ENCODE peak calls at places on chromosomes 4 and X, in five cellular contexts. M is lower leg skin, Y is left lung, W is A673, O is epithelial cell of esophagus. G is an unnamed sample.
A peak's percentile ranks its signal among the peaks of the same experiment; 100 is the strongest.

GRCh38 chr4:61195064-61195463 is 5.1 kb upstream of the ADGRL3 start:
- DNase-seq in Y (no peak), O (peak; percentile 30), M (no peak), W (no peak), G (no peak)

GRCh38 chrX:65574356-65574755 is 39.8 kb upstream of the LAS1L start:
- DNase-seq in O (no peak), Y (no peak), W (no peak), M (peak; percentile 23), G (no peak)

GRCh38 chr4:88003261-88003660 is 4.2 kb upstream of the PKD2 start:
- DNase-seq in Y (no peak), O (no peak), M (no peak), W (no peak), G (peak; percentile 48)

GRCh38 chrX:3712870-3713224 is 602 bp downstream of the PRKX start:
- DNase-seq in Y (no peak), M (no peak), O (no peak), W (no peak), G (no peak)

GRCh38 chrX:148271263-148271662 is 229.2 kb upstream of the AFF2 start:
- DNase-seq in M (no peak), O (no peak), W (no peak), Y (no peak), G (no peak)

GRCh38 chr4:85952518-85952917 is 407.3 kb downstream of the MAPK10 start:
- DNase-seq in Y (no peak), M (no peak), O (peak; percentile 48), W (no peak), G (peak; percentile 59)

GRCh38 chr4:121377065-121377464 is 3.8 kb downstream of the QRFPR start:
- DNase-seq in M (no peak), O (no peak), Y (no peak), W (peak; percentile 59), G (no peak)

GRCh38 chr4:6282247-6282646 is 12.6 kb downstream of the WFS1 start:
- DNase-seq in M (no peak), Y (peak; percentile 62), W (no peak), O (no peak), G (no peak)

GRCh38 chr4:34108456-34108855 is 2135.9 kb downstream of the ARAP2 start:
- DNase-seq in Y (no peak), O (no peak), M (no peak), W (no peak), G (no peak)

GRCh38 chrX:20515841-20516461 is 249.2 kb upstream of the RPS6KA3 start:
- DNase-seq in Y (no peak), M (no peak), W (peak; percentile 57), O (peak; percentile 86), G (peak; percentile 83)

GRCh38 chr4:44908565-44908964 is 182.2 kb upstream of the GNPDA2 start:
- DNase-seq in Y (no peak), M (no peak), W (no peak), O (no peak), G (no peak)

GRCh38 chr4:165288639-165289428 is 38.6 kb upstream of the MSMO1 start:
- DNase-seq in M (no peak), W (peak; percentile 8), Y (no peak), O (peak; percentile 65), G (peak; percentile 52)

GRCh38 chr4:159159611-159160010 is 56.7 kb downstream of the RAPGEF2 start:
- DNase-seq in M (no peak), Y (no peak), W (no peak), O (no peak), G (no peak)

GRCh38 chr4:100299019-100299418 is 108.8 kb upstream of the DDIT4L start:
- DNase-seq in M (no peak), Y (no peak), O (peak; percentile 63), W (peak; percentile 33), G (peak; percentile 89)

DNA sequence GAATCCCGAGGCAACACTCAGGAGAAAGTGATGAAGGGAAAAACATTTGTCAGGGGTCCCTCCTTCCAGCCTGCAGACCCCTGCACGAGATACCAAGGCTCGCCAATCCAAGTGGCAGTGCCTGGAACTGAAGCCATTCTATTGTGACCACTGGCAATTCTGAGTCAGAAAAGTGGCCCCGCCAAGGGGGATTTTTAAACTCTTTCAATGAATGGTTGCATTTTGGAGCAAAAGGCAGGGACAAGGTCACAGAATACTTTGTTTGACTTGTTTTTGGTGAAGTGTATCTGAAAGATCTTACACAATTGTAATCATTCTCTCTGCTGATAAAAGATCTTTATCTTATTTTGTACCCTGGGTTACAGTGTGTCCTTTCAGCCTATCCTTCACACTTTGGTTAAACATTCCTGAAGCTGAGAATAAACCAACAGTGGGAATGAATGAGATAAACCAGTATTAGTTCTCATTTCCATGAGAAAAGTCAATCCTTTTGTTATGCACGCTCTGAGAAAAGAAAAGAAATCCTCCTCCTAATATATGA is 115.9 kb upstream of the PDLIM3 start:
- DNase-seq in M (no peak), W (no peak), O (no peak), Y (no peak), G (no peak)
- TF ChIP-seq CTCF in M (no peak), W (no peak), O (no peak), Y (no peak), G (no peak)

GRCh38 chr4:107666134-107666533 is 53.9 kb downstream of the PAPSS1 start:
- DNase-seq in M (no peak), O (peak; percentile 12), Y (no peak), W (peak; percentile 54), G (peak; percentile 36)
- TF ChIP-seq CTCF in M (no peak), O (no peak), Y (no peak), W (peak; percentile 52), G (peak; percentile 72)

GRCh38 chr4:141432000-141432712 is 204.2 kb upstream of the IL15 start:
- DNase-seq in W (no peak), M (no peak), O (no peak), Y (no peak), G (no peak)

GRCh38 chr4:141430686-141431085 is 205.7 kb upstream of the IL15 start:
- DNase-seq in Y (no peak), M (no peak), W (no peak), O (no peak), G (no peak)

GRCh38 chr4:141427726-141428296 is 207.1 kb downstream of the ZNF330 start:
- DNase-seq in W (no peak), O (peak; percentile 11), Y (no peak), M (no peak), G (no peak)

GRCh38 chr4:141425124-141425523 is 204.4 kb downstream of the ZNF330 start:
- DNase-seq in O (peak; percentile 53), M (no peak), W (no peak), Y (no peak), G (peak; percentile 62)

GRCh38 chr4:141429933-141430332 is 206.4 kb upstream of the IL15 start:
- DNase-seq in Y (no peak), W (no peak), M (no peak), O (no peak), G (no peak)
- TF ChIP-seq CTCF in Y (no peak), W (no peak), M (no peak), O (no peak), G (no peak)

DNA sequence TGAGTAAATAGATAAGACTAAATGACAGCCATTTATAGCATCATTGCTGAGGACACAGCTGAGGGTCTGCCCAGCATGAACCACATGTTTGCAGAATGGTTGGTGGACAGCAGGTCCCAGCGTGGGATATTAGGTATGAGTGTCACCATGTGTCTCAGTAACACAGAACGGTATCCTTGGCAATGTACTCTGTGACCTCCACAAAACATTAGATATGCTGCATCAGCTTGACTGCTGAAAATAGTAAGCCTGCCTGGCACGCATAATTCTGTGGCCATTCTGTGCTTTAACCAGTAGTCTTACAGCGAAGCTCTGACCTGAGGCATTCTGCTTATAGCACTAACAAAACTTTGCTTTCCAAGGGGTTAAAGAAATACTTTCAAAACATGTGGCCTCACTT is 32.0 kb downstream of the LIMCH1 start:
- DNase-seq in Y (no peak), O (no peak), W (no peak), M (no peak), G (peak; percentile 4)
- TF ChIP-seq CTCF in Y (no peak), O (no peak), W (no peak), M (no peak), G (peak; percentile 22)

GRCh38 chrX:47199286-47199685 is 5.7 kb downstream of the UBA1 start:
- DNase-seq in O (no peak), Y (no peak), M (no peak), W (no peak), G (no peak)

GRCh38 chrX:47202316-47202715 is 8.7 kb downstream of the UBA1 start:
- DNase-seq in O (no peak), M (no peak), Y (no peak), W (no peak), G (no peak)

GRCh38 chrX:47201545-47201944 is 7.9 kb downstream of the UBA1 start:
- DNase-seq in Y (no peak), O (no peak), W (no peak), M (no peak), G (no peak)

GRCh38 chrX:47198687-47199080 is 5.1 kb downstream of the UBA1 start:
- DNase-seq in O (no peak), M (no peak), Y (no peak), W (no peak), G (no peak)

GRCh38 chrX:47200385-47201150 is 6.9 kb downstream of the UBA1 start:
- DNase-seq in M (no peak), O (peak; percentile 90), W (no peak), Y (no peak), G (peak; percentile 33)
- TF ChIP-seq CTCF in M (no peak), O (peak; percentile 55), W (no peak), Y (no peak), G (peak; percentile 24)

DNA sequence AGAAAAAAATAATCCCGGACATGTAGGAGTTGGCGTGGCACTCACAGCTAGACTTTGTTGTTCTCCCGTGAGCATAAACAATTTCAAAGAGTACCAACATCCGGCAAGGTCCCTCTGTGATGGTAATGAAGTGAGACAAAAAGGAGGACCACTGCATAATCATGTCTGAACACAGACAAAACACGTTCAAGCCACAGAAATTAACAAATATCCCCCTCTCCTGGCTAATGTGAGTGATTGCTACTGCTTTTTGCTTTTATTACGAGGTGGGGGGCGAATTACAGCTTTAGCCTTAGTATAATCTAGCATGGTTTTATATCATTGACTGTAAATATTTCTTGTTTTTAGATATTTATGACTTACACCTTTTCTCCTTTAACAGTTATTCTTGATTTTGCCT is 118.5 kb downstream of the PLS3 start:
- DNase-seq in M (no peak), Y (no peak), W (peak; percentile 67), O (peak; percentile 30), G (peak; percentile 12)
- TF ChIP-seq CTCF in M (no peak), Y (no peak), W (peak; percentile 59), O (peak; percentile 34), G (peak; percentile 61)

DNA sequence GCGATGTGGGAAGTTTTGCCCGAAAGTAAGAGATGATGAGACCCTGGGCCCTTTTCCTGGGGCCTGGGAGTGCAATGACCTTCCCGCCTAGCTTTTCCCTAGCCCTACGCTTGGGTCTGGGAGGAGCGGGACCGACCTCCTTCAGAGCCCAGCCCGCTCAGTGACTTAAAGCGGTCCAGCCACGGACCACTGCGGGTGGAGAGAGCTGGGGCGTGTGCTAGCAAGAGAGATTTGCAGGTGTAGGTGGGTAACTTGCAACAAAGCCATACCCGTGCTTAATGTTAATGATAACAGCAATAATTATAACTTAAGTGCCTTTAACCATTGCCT is 503 bp upstream of the PDE5A start:
- DNase-seq in M (no peak), O (no peak), Y (no peak), W (no peak), G (no peak)
- TF ChIP-seq CTCF in M (no peak), O (no peak), Y (no peak), W (no peak), G (no peak)